ENCODE peak calls at places on chromosomes 3 and 15, in five cellular contexts. One of them, this sample, is unnamed.

GRCh38 chr3:15206662-15207576 is 873 bp downstream of the CAPN7 start:
- DNase-seq in aorta: no peak
- DNase-seq in breast epithelium: peak; percentile 60
- DNase-seq in mucosa of descending colon: peak; percentile 43
- DNase-seq in ascending aorta: no peak
- DNase-seq in this sample: no peak

GRCh38 chr3:56782900-56783299 is 18.8 kb downstream of the ARHGEF3 start:
- DNase-seq in mucosa of descending colon: no peak
- DNase-seq in breast epithelium: no peak
- DNase-seq in aorta: no peak
- DNase-seq in ascending aorta: no peak
- DNase-seq in this sample: no peak

GRCh38 chr3:185270262-185270955 is 16.6 kb upstream of the EHHADH start:
- DNase-seq in breast epithelium: no peak
- DNase-seq in mucosa of descending colon: peak; percentile 64
- DNase-seq in ascending aorta: no peak
- DNase-seq in aorta: no peak
- DNase-seq in this sample: no peak

GRCh38 chr3:167684389-167684993 is 30.7 kb upstream of the WDR49 start:
- DNase-seq in mucosa of descending colon: peak; percentile 87
- DNase-seq in breast epithelium: no peak
- DNase-seq in ascending aorta: no peak
- DNase-seq in aorta: no peak
- DNase-seq in this sample: no peak

GRCh38 chr3:15899438-15899837 is 101.7 kb upstream of the ANKRD28 start:
- DNase-seq in ascending aorta: no peak
- DNase-seq in aorta: no peak
- DNase-seq in breast epithelium: no peak
- DNase-seq in mucosa of descending colon: no peak
- DNase-seq in this sample: no peak

GRCh38 chr3:38724392-38724736 is 74.9 kb upstream of the SCN5A start:
- DNase-seq in aorta: no peak
- DNase-seq in mucosa of descending colon: no peak
- DNase-seq in ascending aorta: no peak
- DNase-seq in breast epithelium: no peak
- DNase-seq in this sample: no peak

GRCh38 chr15:78625621-78626280 is 5.0 kb upstream of the CHRNA3 start:
- DNase-seq in aorta: no peak
- DNase-seq in mucosa of descending colon: no peak
- DNase-seq in ascending aorta: no peak
- DNase-seq in breast epithelium: peak; percentile 14
- DNase-seq in this sample: no peak

GRCh38 chr15:78364233-78364632 is 24.1 kb downstream of the CRABP1 start:
- DNase-seq in mucosa of descending colon: no peak
- DNase-seq in breast epithelium: no peak
- DNase-seq in ascending aorta: no peak
- DNase-seq in aorta: no peak
- DNase-seq in this sample: no peak

GRCh38 chr15:62931650-62932049 is 110.9 kb upstream of the TPM1 start:
- DNase-seq in aorta: no peak
- DNase-seq in breast epithelium: no peak
- DNase-seq in mucosa of descending colon: no peak
- DNase-seq in ascending aorta: no peak
- DNase-seq in this sample: no peak

GRCh38 chr15:74631408-74631807 is 15.8 kb downstream of the CLK3 start:
- DNase-seq in aorta: no peak
- DNase-seq in ascending aorta: no peak
- DNase-seq in mucosa of descending colon: no peak
- DNase-seq in breast epithelium: no peak
- DNase-seq in this sample: no peak

GRCh38 chr3:108412351-108412750 is 98.0 kb downstream of the MYH15 start:
- DNase-seq in breast epithelium: no peak
- DNase-seq in aorta: no peak
- DNase-seq in ascending aorta: no peak
- DNase-seq in mucosa of descending colon: no peak
- DNase-seq in this sample: no peak

GRCh38 chr15:84953136-84953535 is 28.5 kb upstream of the PDE8A start:
- DNase-seq in ascending aorta: no peak
- DNase-seq in aorta: peak; percentile 15
- DNase-seq in breast epithelium: no peak
- DNase-seq in mucosa of descending colon: no peak
- DNase-seq in this sample: no peak

GRCh38 chr3:127964053-127964452 is 49.0 kb downstream of the KBTBD12 start:
- DNase-seq in ascending aorta: no peak
- DNase-seq in breast epithelium: no peak
- DNase-seq in aorta: no peak
- DNase-seq in mucosa of descending colon: no peak
- DNase-seq in this sample: no peak

GRCh38 chr15:92906563-92907081 is 6.5 kb downstream of the CHD2 start:
- DNase-seq in breast epithelium: no peak
- DNase-seq in ascending aorta: no peak
- DNase-seq in mucosa of descending colon: no peak
- DNase-seq in aorta: no peak
- DNase-seq in this sample: no peak

GRCh38 chr15:99123706-99124451 is 19.0 kb downstream of the SYNM start:
- DNase-seq in aorta: peak; percentile 95
- DNase-seq in mucosa of descending colon: peak; percentile 84
- DNase-seq in ascending aorta: peak; percentile 64
- DNase-seq in breast epithelium: peak; percentile 75
- DNase-seq in this sample: peak; percentile 83

GRCh38 chr3:176861137-176861536 is 336.1 kb downstream of the TBL1XR1 start:
- DNase-seq in breast epithelium: no peak
- DNase-seq in mucosa of descending colon: no peak
- DNase-seq in aorta: no peak
- DNase-seq in ascending aorta: no peak
- DNase-seq in this sample: no peak

GRCh38 chr15:89714775-89715174 is 24.2 kb downstream of the WDR93 start:
- DNase-seq in mucosa of descending colon: no peak
- DNase-seq in breast epithelium: no peak
- DNase-seq in aorta: no peak
- DNase-seq in ascending aorta: no peak
- DNase-seq in this sample: no peak

GRCh38 chr3:159819676-159820075 is 169.0 kb upstream of the IL12A start:
- DNase-seq in aorta: no peak
- DNase-seq in mucosa of descending colon: no peak
- DNase-seq in ascending aorta: no peak
- DNase-seq in breast epithelium: no peak
- DNase-seq in this sample: no peak

GRCh38 chr3:139457066-139457465 is 19.2 kb downstream of the RBP2 start:
- DNase-seq in breast epithelium: no peak
- DNase-seq in mucosa of descending colon: no peak
- DNase-seq in ascending aorta: no peak
- DNase-seq in aorta: no peak
- DNase-seq in this sample: no peak

GRCh38 chr3:7760718-7761117 is 740.9 kb upstream of the LMCD1 start:
- DNase-seq in mucosa of descending colon: no peak
- DNase-seq in breast epithelium: no peak
- DNase-seq in ascending aorta: no peak
- DNase-seq in aorta: no peak
- DNase-seq in this sample: no peak

GRCh38 chr15:28885630-28886430 is at the start of gene APBA2:
- DNase-seq in aorta: peak; percentile 76
- DNase-seq in ascending aorta: no peak
- DNase-seq in breast epithelium: no peak
- DNase-seq in mucosa of descending colon: no peak
- DNase-seq in this sample: no peak

GRCh38 chr15:73602992-73603391 is 30.2 kb downstream of the NPTN start:
- DNase-seq in aorta: no peak
- DNase-seq in ascending aorta: no peak
- DNase-seq in breast epithelium: no peak
- DNase-seq in mucosa of descending colon: no peak
- DNase-seq in this sample: no peak
- H3K4me1 ChIP-seq in aorta: peaks cover 11% of the 10 kb centered on the region
- H3K4me1 ChIP-seq in ascending aorta: peaks cover 25% of the 10 kb centered on the region
- H3K4me1 ChIP-seq in breast epithelium: peaks cover 25% of the 10 kb centered on the region
- H3K4me1 ChIP-seq in mucosa of descending colon: peaks cover 25% of the 10 kb centered on the region
- H3K4me1 ChIP-seq in this sample: peaks cover 40% of the 10 kb centered on the region

GRCh38 chr3:46944191-46944590 is 32.4 kb downstream of the CCDC12 start:
- DNase-seq in mucosa of descending colon: no peak
- DNase-seq in ascending aorta: no peak
- DNase-seq in aorta: no peak
- DNase-seq in breast epithelium: no peak
- DNase-seq in this sample: no peak
- H3K4me1 ChIP-seq in mucosa of descending colon: peaks cover 70% of the 10 kb centered on the region
- H3K4me1 ChIP-seq in ascending aorta: peaks cover 16% of the 10 kb centered on the region
- H3K4me1 ChIP-seq in aorta: peaks cover 8% of the 10 kb centered on the region
- H3K4me1 ChIP-seq in breast epithelium: peaks cover 27% of the 10 kb centered on the region
- H3K4me1 ChIP-seq in this sample: peaks cover 85% of the 10 kb centered on the region

GRCh38 chr3:31240466-31240865 is 292.3 kb upstream of the STT3B start:
- DNase-seq in ascending aorta: no peak
- DNase-seq in mucosa of descending colon: no peak
- DNase-seq in aorta: no peak
- DNase-seq in breast epithelium: no peak
- DNase-seq in this sample: no peak
- H3K4me1 ChIP-seq in ascending aorta: no peaks in the 10 kb centered on the region
- H3K4me1 ChIP-seq in mucosa of descending colon: no peaks in the 10 kb centered on the region
- H3K4me1 ChIP-seq in aorta: no peaks in the 10 kb centered on the region
- H3K4me1 ChIP-seq in breast epithelium: no peaks in the 10 kb centered on the region
- H3K4me1 ChIP-seq in this sample: no peaks in the 10 kb centered on the region

GRCh38 chr3:187778726-187779125 is 33.5 kb upstream of the BCL6 start:
- DNase-seq in breast epithelium: no peak
- DNase-seq in ascending aorta: no peak
- DNase-seq in aorta: no peak
- DNase-seq in mucosa of descending colon: no peak
- DNase-seq in this sample: no peak
- H3K4me1 ChIP-seq in breast epithelium: no peaks in the 10 kb centered on the region
- H3K4me1 ChIP-seq in ascending aorta: no peaks in the 10 kb centered on the region
- H3K4me1 ChIP-seq in aorta: no peaks in the 10 kb centered on the region
- H3K4me1 ChIP-seq in mucosa of descending colon: no peaks in the 10 kb centered on the region
- H3K4me1 ChIP-seq in this sample: no peaks in the 10 kb centered on the region

GRCh38 chr15:59295742-59296090 is 77.0 kb downstream of the MYO1E start:
- DNase-seq in breast epithelium: no peak
- DNase-seq in mucosa of descending colon: no peak
- DNase-seq in ascending aorta: no peak
- DNase-seq in aorta: no peak
- DNase-seq in this sample: no peak
- H3K4me1 ChIP-seq in breast epithelium: peaks cover 30% of the 10 kb centered on the region
- H3K4me1 ChIP-seq in mucosa of descending colon: peaks cover 41% of the 10 kb centered on the region
- H3K4me1 ChIP-seq in ascending aorta: peaks cover 24% of the 10 kb centered on the region
- H3K4me1 ChIP-seq in aorta: peaks cover 7% of the 10 kb centered on the region
- H3K4me1 ChIP-seq in this sample: peaks cover 15% of the 10 kb centered on the region

GRCh38 chr15:58139631-58140522 is 1.7 kb downstream of the AQP9 start:
- DNase-seq in aorta: no peak
- DNase-seq in ascending aorta: no peak
- DNase-seq in breast epithelium: no peak
- DNase-seq in mucosa of descending colon: no peak
- DNase-seq in this sample: no peak
- H3K4me1 ChIP-seq in aorta: no peaks in the 10 kb centered on the region
- H3K4me1 ChIP-seq in ascending aorta: no peaks in the 10 kb centered on the region
- H3K4me1 ChIP-seq in breast epithelium: no peaks in the 10 kb centered on the region
- H3K4me1 ChIP-seq in mucosa of descending colon: no peaks in the 10 kb centered on the region
- H3K4me1 ChIP-seq in this sample: no peaks in the 10 kb centered on the region